ENCODE peak calls at places on chromosomes 4 and X, in five cellular contexts. L is kidney epithelial cell, C is A549, R is pancreas, W is epithelial cell of esophagus. Q is an unnamed sample.

GRCh38 chr4:19675172-19675811 is 576.4 kb upstream of the SLIT2 start:
- DNase-seq in L (no peak), C (no peak), R (no peak), W (no peak), Q (peak)

GRCh38 chr4:156547439-156547838 is 424.2 kb downstream of the PDGFC start:
- DNase-seq in L (peak), C (no peak), R (no peak), W (peak), Q (peak)

GRCh38 chr4:146333187-146333894 is 119.0 kb downstream of the REELD1 start:
- DNase-seq in L (peak), C (no peak), R (no peak), W (peak), Q (peak)

GRCh38 chrX:124594017-124594651 is 247.8 kb downstream of the SH2D1A start:
- DNase-seq in L (no peak), C (no peak), R (no peak), W (peak), Q (no peak)

GRCh38 chr4:142567620-142568451 is 278.3 kb downstream of the INPP4B start:
- DNase-seq in L (no peak), C (no peak), R (peak), W (peak), Q (peak)

GRCh38 chr4:108433832-108434231 is 186.5 kb upstream of the RPL34 start:
- DNase-seq in L (no peak), C (no peak), R (no peak), W (peak), Q (no peak)

GRCh38 chrX:154043003-154043402 is 23.3 kb upstream of the IRAK1 start:
- DNase-seq in L (no peak), C (no peak), R (no peak), W (peak), Q (no peak)

GRCh38 chr4:63106600-63106999 is 1302.7 kb downstream of the TECRL start:
- DNase-seq in L (no peak), C (no peak), R (no peak), W (no peak), Q (no peak)

GRCh38 chr4:88166608-88167007 is 8.2 kb upstream of the ABCG2 start:
- DNase-seq in L (no peak), C (no peak), R (no peak), W (no peak), Q (peak)

GRCh38 chr4:162522724-162523123 is 358.9 kb upstream of the FSTL5 start:
- DNase-seq in L (no peak), C (no peak), R (no peak), W (no peak), Q (peak)

GRCh38 chr4:162164881-162165528 is 1.2 kb upstream of the FSTL5 start:
- DNase-seq in L (no peak), C (no peak), R (no peak), W (peak), Q (no peak)

GRCh38 chrX:115562492-115562872 is 1.5 kb downstream of the PLS3 start:
- DNase-seq in L (no peak), C (peak), R (no peak), W (no peak), Q (no peak)

GRCh38 chr4:39970559-39971270 is 7.0 kb downstream of the PDS5A start:
- DNase-seq in L (peak), C (no peak), R (no peak), W (peak), Q (no peak)

GRCh38 chr4:2255501-2256155 is 6.3 kb downstream of the MXD4 start:
- DNase-seq in L (no peak), C (no peak), R (peak), W (no peak), Q (no peak)

GRCh38 chr4:8159522-8160232 is 1.1 kb upstream of the ABLIM2 start:
- DNase-seq in L (no peak), C (no peak), R (no peak), W (no peak), Q (no peak)

GRCh38 chr4:18844726-18845125 is 823.2 kb upstream of the LCORL start:
- DNase-seq in L (peak), C (no peak), R (no peak), W (peak), Q (peak)

GRCh38 chrX:21990812-21991211 is 41.3 kb upstream of the PHEX start:
- DNase-seq in L (no peak), C (no peak), R (no peak), W (no peak), Q (no peak)

GRCh38 chr4:87353592-87353991 is 30.9 kb upstream of the HSD17B13 start:
- DNase-seq in L (no peak), C (no peak), R (peak), W (peak), Q (no peak)

GRCh38 chr4:38037627-38038026 is 77.4 kb downstream of the PTTG2 start:
- DNase-seq in L (no peak), C (no peak), R (no peak), W (no peak), Q (no peak)

GRCh38 chr4:10667651-10668341 is 16.8 kb downstream of the CLNK start:
- DNase-seq in L (no peak), C (no peak), R (no peak), W (peak), Q (no peak)

GRCh38 chrX:18410038-18410437 is 15.4 kb upstream of the CDKL5 start:
- DNase-seq in L (no peak), C (peak), R (no peak), W (peak), Q (no peak)

GRCh38 chr4:31737419-31737818 is 1017.2 kb downstream of the PCDH7 start:
- DNase-seq in L (no peak), C (no peak), R (no peak), W (no peak), Q (no peak)

GRCh38 chr4:169900241-169900845 is 125.9 kb downstream of the MFAP3L start:
- DNase-seq in L (no peak), C (no peak), R (no peak), W (no peak), Q (no peak)

GRCh38 chrX:34299451-34299967 is 167.4 kb upstream of the FAM47A start:
- DNase-seq in L (no peak), C (no peak), R (no peak), W (no peak), Q (no peak)

GRCh38 chrX:14398725-14399124 is 130.6 kb upstream of the GLRA2 start:
- DNase-seq in L (peak), C (no peak), R (no peak), W (peak), Q (peak)

GRCh38 chrX:12339921-12340320 is 201.6 kb downstream of the FRMPD4 start:
- DNase-seq in L (no peak), C (no peak), R (no peak), W (no peak), Q (no peak)

GRCh38 chr4:61376301-61376700 is 176.2 kb downstream of the ADGRL3 start:
- DNase-seq in L (no peak), C (no peak), R (no peak), W (no peak), Q (no peak)

GRCh38 chr4:61380865-61381264 is 180.7 kb downstream of the ADGRL3 start:
- DNase-seq in L (no peak), C (no peak), R (no peak), W (no peak), Q (no peak)

GRCh38 chr4:61375316-61375715 is 175.2 kb downstream of the ADGRL3 start:
- DNase-seq in L (no peak), C (no peak), R (no peak), W (peak), Q (no peak)

GRCh38 chr4:61374612-61374920 is 174.4 kb downstream of the ADGRL3 start:
- DNase-seq in L (no peak), C (no peak), R (no peak), W (no peak), Q (peak)

DNA sequence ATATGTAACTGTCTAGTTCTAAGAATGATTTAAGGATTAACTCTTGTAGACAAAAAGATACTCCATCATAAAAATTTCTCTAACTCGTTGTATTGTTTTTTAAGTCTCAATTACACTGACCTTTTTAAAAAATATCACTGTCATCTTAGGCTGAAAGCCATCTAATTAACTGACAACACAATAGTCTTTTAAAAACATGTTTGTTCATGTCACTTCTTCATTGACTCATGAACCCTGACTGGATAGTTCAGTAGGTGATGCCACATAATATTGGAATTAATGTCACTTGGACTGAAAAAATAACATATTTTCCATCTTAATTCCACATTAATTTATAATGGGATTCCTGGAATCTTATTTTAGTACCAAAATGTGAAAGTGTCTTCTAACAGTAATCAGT is 179.3 kb downstream of the ADGRL3 start:
- DNase-seq in L (no peak), C (no peak), R (no peak), W (peak), Q (no peak)
- H3K4me3 ChIP-seq in L (no peak), C (no peak), R (no peak), W (no peak), Q (no peak)

GRCh38 chrX:101550825-101551767 is 749 bp downstream of the ARMCX1 start:
- DNase-seq in L (no peak), C (no peak), R (peak), W (peak), Q (no peak)
- H3K4me3 ChIP-seq in L (peak), C (peak), R (peak), W (peak), Q (peak)

GRCh38 chr4:119128125-119128524 is 7.5 kb upstream of the MYOZ2 start:
- DNase-seq in L (no peak), C (no peak), R (no peak), W (no peak), Q (no peak)

GRCh38 chr4:119135721-119136121 is at the start of gene MYOZ2:
- DNase-seq in L (no peak), C (no peak), R (no peak), W (peak), Q (no peak)

GRCh38 chr4:119132306-119132705 is 3.3 kb upstream of the MYOZ2 start:
- DNase-seq in L (no peak), C (no peak), R (no peak), W (no peak), Q (no peak)

GRCh38 chr4:119131160-119131559 is 4.5 kb upstream of the MYOZ2 start:
- DNase-seq in L (no peak), C (no peak), R (no peak), W (no peak), Q (no peak)

GRCh38 chr4:119130365-119131065 is 5.1 kb upstream of the MYOZ2 start:
- DNase-seq in L (no peak), C (no peak), R (no peak), W (no peak), Q (peak)
- H3K4me3 ChIP-seq in L (no peak), C (no peak), R (no peak), W (no peak), Q (no peak)

GRCh38 chr4:1172971-1173757 is 781 bp upstream of the SPON2 start:
- DNase-seq in L (no peak), C (peak), R (no peak), W (peak), Q (no peak)
- H3K4me3 ChIP-seq in L (no peak), C (no peak), R (no peak), W (no peak), Q (no peak)

DNA sequence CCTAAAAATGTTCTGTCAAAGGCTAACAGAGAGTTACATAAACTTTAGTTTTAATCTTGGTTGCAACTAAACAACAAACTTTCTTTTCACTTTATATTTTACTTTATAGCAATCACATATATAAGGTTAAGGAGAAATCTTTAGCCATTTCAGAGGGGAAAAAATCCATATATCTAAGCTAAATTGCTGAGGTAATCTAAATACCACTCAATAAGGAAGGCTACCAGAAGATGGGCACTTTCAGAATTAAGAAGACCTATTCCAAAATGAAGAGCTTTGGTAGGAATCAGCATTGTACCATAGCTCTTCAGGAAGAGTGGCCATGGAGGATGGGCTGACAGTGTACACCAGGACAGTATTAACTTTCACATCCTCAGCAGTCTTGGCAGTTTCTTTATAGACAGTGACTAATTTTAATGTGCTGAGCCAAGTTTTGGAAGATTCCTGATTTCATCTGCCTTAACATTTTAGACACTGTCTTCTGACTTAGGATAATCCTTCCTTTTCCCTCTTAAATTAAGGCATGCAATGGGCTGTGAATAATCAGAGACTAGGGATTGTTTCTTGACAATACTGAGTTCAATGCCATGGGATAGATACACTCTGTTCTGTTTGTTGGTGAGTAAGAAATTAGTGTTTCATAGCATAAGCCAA is 7.1 kb downstream of the FAT4 start:
- DNase-seq in L (no peak), C (no peak), R (no peak), W (peak), Q (no peak)
- H3K4me3 ChIP-seq in L (no peak), C (no peak), R (no peak), W (no peak), Q (no peak)

Q was measured in retinal pigment epithelial cell.